ENCODE peak calls at places on chromosome 18, in ten cellular contexts. O is transverse colon, E is esophagus squamous epithelium, Z is GM12878, A is uterus, J is upper lobe of left lung, Y is endothelial cell of umbilical vein, H is HCT116, K is A549, W is adrenal gland. D is an unnamed sample. For H3K4me1, the result is how much of the 10 kb centered on the place peaks cover.

GRCh38 chr18:9147440-9148238 is 11.1 kb downstream of the ANKRD12 start:
- DNase-seq in H (peak), Z (peak), J (peak), A (peak), Y (peak), W (no peak), K (peak), O (peak), E (no peak), D (no peak)

GRCh38 chr18:27921904-27922541 is 254.9 kb downstream of the CDH2 start:
- DNase-seq in J (no peak), H (peak), O (no peak), Z (no peak), E (no peak), A (no peak), K (peak), W (no peak), Y (no peak), D (no peak)

GRCh38 chr18:54284967-54285785 is 15.9 kb downstream of the POLI start:
- DNase-seq in J (no peak), W (peak), Y (peak), O (peak), H (no peak), A (no peak), E (no peak), Z (peak), K (no peak), D (no peak)

GRCh38 chr18:10752407-10752806 is 226.6 kb downstream of the NAPG start:
- DNase-seq in J (no peak), H (no peak), Y (no peak), O (no peak), W (no peak), K (no peak), Z (no peak), E (no peak), A (no peak), D (no peak)

GRCh38 chr18:28357785-28358401 is 181.0 kb upstream of the CDH2 start:
- DNase-seq in E (no peak), W (no peak), H (peak), K (no peak), O (no peak), Y (no peak), A (no peak), Z (no peak), J (no peak), D (no peak)

GRCh38 chr18:68431111-68431921 is 283.6 kb downstream of the TMX3 start:
- DNase-seq in J (no peak), Z (no peak), W (no peak), K (no peak), E (no peak), A (no peak), O (no peak), H (no peak), Y (no peak), D (no peak)

GRCh38 chr18:77061291-77061945 is 71.2 kb downstream of the MBP start:
- DNase-seq in H (no peak), Z (no peak), O (no peak), Y (no peak), A (no peak), K (no peak), J (no peak), E (no peak), W (no peak), D (no peak)

GRCh38 chr18:47457614-47458013 is 206.2 kb upstream of the SKOR2 start:
- DNase-seq in O (peak), Z (no peak), A (no peak), W (no peak), K (no peak), Y (no peak), H (no peak), J (no peak), E (no peak), D (no peak)

GRCh38 chr18:35474884-35475283 is 22.9 kb downstream of the INO80C start:
- DNase-seq in O (no peak), E (no peak), A (no peak), Z (no peak), W (no peak), Y (no peak), H (no peak), K (no peak), J (no peak), D (no peak)

GRCh38 chr18:14974576-14974975 is 226.6 kb downstream of the ANKRD30B start:
- DNase-seq in A (no peak), K (no peak), Y (peak), Z (no peak), H (no peak), O (no peak), W (no peak), E (no peak), J (no peak), D (no peak)

GRCh38 chr18:68991281-68991680 is 193.4 kb downstream of the CCDC102B start:
- DNase-seq in Y (no peak), K (no peak), W (no peak), A (no peak), H (no peak), J (no peak), O (no peak), E (no peak), Z (no peak), D (no peak)

GRCh38 chr18:22465859-22466602 is 48.3 kb upstream of the CTAGE1 start:
- DNase-seq in A (peak), Z (no peak), H (peak), K (peak), Y (peak), E (no peak), O (no peak), W (peak), J (peak), D (no peak)

GRCh38 chr18:14935210-14935609 is 187.2 kb downstream of the ANKRD30B start:
- DNase-seq in H (no peak), A (no peak), Z (no peak), J (no peak), K (no peak), E (no peak), W (no peak), O (no peak), Y (no peak), D (no peak)

GRCh38 chr18:23926590-23926989 is 88.0 kb upstream of the TTC39C start:
- DNase-seq in J (no peak), Z (no peak), A (no peak), W (no peak), H (no peak), Y (no peak), E (no peak), K (no peak), O (no peak), D (no peak)

GRCh38 chr18:37441821-37442220 is 123.8 kb downstream of the CELF4 start:
- DNase-seq in K (no peak), W (no peak), H (no peak), J (no peak), Z (no peak), E (no peak), Y (no peak), O (no peak), A (no peak), D (no peak)

GRCh38 chr18:33135951-33136660 is 304.4 kb downstream of the CCDC178 start:
- DNase-seq in J (no peak), A (no peak), K (no peak), W (no peak), Z (no peak), Y (peak), H (no peak), E (no peak), O (no peak), D (no peak)

GRCh38 chr18:24627644-24628315 is 167.3 kb downstream of the HRH4 start:
- DNase-seq in O (no peak), H (no peak), J (no peak), Z (no peak), E (no peak), K (no peak), A (no peak), W (no peak), Y (peak), D (no peak)

GRCh38 chr18:9971313-9971920 is 57.6 kb downstream of the VAPA start:
- DNase-seq in J (peak), E (no peak), Y (peak), W (peak), Z (peak), O (peak), H (peak), K (peak), A (peak), D (peak)

GRCh38 chr18:47418746-47419145 is 167.3 kb upstream of the SKOR2 start:
- DNase-seq in Z (no peak), K (no peak), A (no peak), O (no peak), J (no peak), Y (no peak), H (no peak), E (no peak), W (peak), D (no peak)

GRCh38 chr18:44701227-44701626 is 20.5 kb downstream of the SETBP1 start:
- DNase-seq in W (no peak), Y (no peak), Z (no peak), A (no peak), H (no peak), E (no peak), K (no peak), J (no peak), O (no peak), D (no peak)

GRCh38 chr18:23012249-23012648 is 79.1 kb downstream of the RBBP8 start:
- DNase-seq in O (no peak), E (no peak), Y (no peak), K (no peak), Z (no peak), W (no peak), J (no peak), A (no peak), H (no peak), D (no peak)

GRCh38 chr18:68623342-68623741 is 91.6 kb downstream of the TMX3 start:
- DNase-seq in E (no peak), J (no peak), Y (peak), A (no peak), W (peak), O (no peak), H (peak), Z (no peak), K (peak), D (no peak)

GRCh38 chr18:37565138-37565984 is at the start of gene CELF4:
- DNase-seq in Z (no peak), K (no peak), J (no peak), Y (peak), A (no peak), W (no peak), O (no peak), H (no peak), E (no peak), D (no peak)

GRCh38 chr18:75201936-75202335 is 7.0 kb downstream of the PTGR3 start:
- DNase-seq in E (no peak), H (no peak), Y (no peak), K (no peak), J (no peak), A (no peak), W (no peak), Z (no peak), O (no peak), D (no peak)
- H3K4me1 ChIP-seq in E (under half), H (under half), Y (under half), K (under half), J (under half), A (under half), W (half or more), Z (under half), O (half or more), D (under half)

GRCh38 chr18:3599861-3600260 is 149.9 kb downstream of the TGIF1 start:
- DNase-seq in Z (no peak), W (no peak), K (no peak), A (no peak), J (no peak), H (no peak), E (no peak), Y (no peak), O (no peak), D (no peak)

GRCh38 chr18:3604626-3605408 is 154.8 kb downstream of the TGIF1 start:
- DNase-seq in A (no peak), H (no peak), K (no peak), Y (peak), Z (peak), J (no peak), O (no peak), W (no peak), E (no peak), D (no peak)

GRCh38 chr18:3605562-3606443 is 155.8 kb downstream of the TGIF1 start:
- DNase-seq in W (no peak), O (no peak), K (no peak), Y (peak), E (no peak), A (no peak), H (no peak), Z (no peak), J (peak), D (no peak)

GRCh38 chr18:3604260-3604625 is 154.3 kb downstream of the TGIF1 start:
- DNase-seq in H (no peak), A (no peak), K (no peak), E (no peak), O (no peak), W (no peak), Y (no peak), J (no peak), Z (no peak), D (no peak)

GRCh38 chr18:3603460-3604259 is 153.7 kb downstream of the TGIF1 start:
- DNase-seq in J (peak), A (no peak), O (no peak), K (no peak), E (no peak), Y (peak), Z (no peak), W (peak), H (peak), D (no peak)
- TF ChIP-seq POLR2A in J (no peak), A (peak), O (peak), K (peak), E (no peak), Y (peak), Z (no peak), W (peak), H (no peak), D (peak)

GRCh38 chr18:5095239-5095638 is 101.8 kb downstream of the AKAIN1 start:
- DNase-seq in E (no peak), O (no peak), Y (no peak), W (no peak), A (no peak), J (no peak), K (no peak), Z (no peak), H (no peak), D (no peak)
- H3K4me1 ChIP-seq in E (under half), O (under half), Y (under half), W (under half), A (under half), J (under half), K (under half), Z (under half), H (under half), D (under half)

GRCh38 chr18:46174317-46175039 is 70.3 kb downstream of the HAUS1 start:
- DNase-seq in A (no peak), H (no peak), E (no peak), Y (peak), O (peak), Z (no peak), W (peak), K (no peak), J (peak), D (peak)
- TF ChIP-seq POLR2A in A (no peak), H (no peak), E (no peak), Y (no peak), O (no peak), Z (no peak), W (no peak), K (no peak), J (no peak), D (no peak)

DNA sequence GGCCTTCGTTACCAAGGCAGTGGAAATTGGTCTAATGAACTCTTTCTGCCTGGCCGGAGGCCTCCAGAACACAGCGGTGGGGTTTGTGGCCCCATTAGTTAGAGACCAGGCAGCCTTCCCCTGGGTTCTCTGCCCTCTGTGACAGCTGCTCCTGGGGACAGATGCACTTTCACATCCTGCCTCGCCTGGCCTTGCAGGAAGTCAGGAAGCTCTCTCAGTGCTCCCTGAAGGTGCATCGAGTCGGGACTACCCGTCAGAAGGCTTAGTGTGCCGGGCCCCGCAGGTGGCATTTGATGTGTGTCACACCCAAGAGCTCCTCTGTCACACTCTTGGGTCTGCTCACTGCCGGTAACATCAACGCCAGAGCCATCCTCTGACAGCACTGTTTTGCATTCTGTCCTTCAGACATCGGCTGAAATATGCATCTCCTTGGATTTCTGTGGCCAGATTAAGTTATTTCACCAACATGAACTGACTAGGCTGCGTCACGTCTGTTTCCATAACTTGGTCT is 158.3 kb downstream of the LDLRAD4 start:
- DNase-seq in K (no peak), H (no peak), J (peak), O (no peak), E (no peak), Z (no peak), A (no peak), Y (no peak), W (no peak), D (no peak)
- H3K4me1 ChIP-seq in K (under half), H (under half), J (under half), O (under half), E (under half), Z (under half), A (under half), Y (under half), W (under half), D (under half)

GRCh38 chr18:31497711-31498449 is at the start of gene DSG2:
- DNase-seq in W (peak), E (no peak), H (no peak), Y (no peak), J (peak), Z (no peak), K (peak), O (peak), A (peak), D (peak)
- TF ChIP-seq POLR2A in W (no peak), E (no peak), H (peak), Y (no peak), J (no peak), Z (peak), K (peak), O (peak), A (no peak), D (peak)

DNA sequence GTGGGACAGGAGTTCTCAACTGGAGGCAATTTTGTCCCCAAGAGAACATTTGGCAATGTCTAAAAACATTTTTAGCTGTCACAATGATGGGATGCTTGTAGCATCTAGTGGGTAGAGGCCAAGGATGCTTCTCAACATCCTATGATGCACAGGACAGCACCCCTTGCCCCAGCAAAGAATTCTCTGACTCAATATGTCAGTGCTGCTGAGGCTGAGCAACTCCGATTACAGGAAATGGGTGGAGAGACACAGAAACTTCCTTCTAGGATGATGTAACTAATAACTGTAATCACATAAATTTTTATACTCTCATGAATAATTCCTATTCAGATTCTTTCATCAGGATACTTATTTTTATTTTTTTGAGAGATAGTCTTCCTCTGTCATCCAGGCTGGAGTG is 120.2 kb upstream of the ACAA2 start:
- DNase-seq in K (no peak), W (no peak), Z (no peak), J (no peak), O (no peak), E (no peak), H (no peak), Y (no peak), A (no peak), D (no peak)
- H3K4me1 ChIP-seq in K (under half), W (under half), Z (under half), J (under half), O (under half), E (under half), H (under half), Y (under half), A (under half), D (under half)